ENCODE peak calls at places on chromosome 9, in six cellular contexts. One of them, this sample, is unnamed.

GRCh38 chr9:18611946-18612345 is 138.0 kb downstream of the ADAMTSL1 start:
- DNase-seq in coronary artery: no peak
- DNase-seq in Peyer's patch: no peak
- DNase-seq in heart right ventricle: no peak
- DNase-seq in adrenal gland: no peak
- DNase-seq in A549: no peak
- DNase-seq in this sample: no peak

GRCh38 chr9:71368157-71368556 is 246.7 kb upstream of the TRPM3 start:
- DNase-seq in coronary artery: no peak
- DNase-seq in Peyer's patch: no peak
- DNase-seq in heart right ventricle: no peak
- DNase-seq in adrenal gland: peak
- DNase-seq in A549: no peak
- DNase-seq in this sample: no peak

GRCh38 chr9:90808890-90809685 is 7.5 kb downstream of the SYK start:
- DNase-seq in coronary artery: no peak
- DNase-seq in Peyer's patch: no peak
- DNase-seq in heart right ventricle: no peak
- DNase-seq in adrenal gland: peak
- DNase-seq in A549: no peak
- DNase-seq in this sample: no peak

GRCh38 chr9:85729882-85730281 is 11.9 kb downstream of the AGTPBP1 start:
- DNase-seq in coronary artery: no peak
- DNase-seq in Peyer's patch: no peak
- DNase-seq in heart right ventricle: no peak
- DNase-seq in adrenal gland: no peak
- DNase-seq in A549: no peak
- DNase-seq in this sample: no peak

GRCh38 chr9:123003467-123003866 is 30.0 kb upstream of the GPR21 start:
- DNase-seq in coronary artery: no peak
- DNase-seq in Peyer's patch: no peak
- DNase-seq in heart right ventricle: no peak
- DNase-seq in adrenal gland: no peak
- DNase-seq in A549: no peak
- DNase-seq in this sample: no peak

GRCh38 chr9:72753261-72753893 is 199.5 kb downstream of the ALDH1A1 start:
- DNase-seq in coronary artery: no peak
- DNase-seq in Peyer's patch: peak
- DNase-seq in heart right ventricle: no peak
- DNase-seq in adrenal gland: no peak
- DNase-seq in A549: peak
- DNase-seq in this sample: no peak

GRCh38 chr9:89891221-89892052 is 286.6 kb downstream of the GADD45G start:
- DNase-seq in coronary artery: no peak
- DNase-seq in Peyer's patch: no peak
- DNase-seq in heart right ventricle: peak
- DNase-seq in adrenal gland: peak
- DNase-seq in A549: no peak
- DNase-seq in this sample: peak

GRCh38 chr9:76423216-76424177 is 29.3 kb upstream of the RFK start:
- DNase-seq in coronary artery: no peak
- DNase-seq in Peyer's patch: no peak
- DNase-seq in heart right ventricle: no peak
- DNase-seq in adrenal gland: peak
- DNase-seq in A549: no peak
- DNase-seq in this sample: no peak

GRCh38 chr9:137445930-137446431 is 4.8 kb upstream of the ENTPD8 start:
- DNase-seq in coronary artery: no peak
- DNase-seq in Peyer's patch: no peak
- DNase-seq in heart right ventricle: no peak
- DNase-seq in adrenal gland: no peak
- DNase-seq in A549: no peak
- DNase-seq in this sample: no peak

GRCh38 chr9:76704601-76705204 is 59.5 kb upstream of the PCA3 start:
- DNase-seq in coronary artery: no peak
- DNase-seq in Peyer's patch: no peak
- DNase-seq in heart right ventricle: peak
- DNase-seq in adrenal gland: peak
- DNase-seq in A549: peak
- DNase-seq in this sample: no peak

GRCh38 chr9:16133032-16133431 is 580.2 kb downstream of the CCDC171 start:
- DNase-seq in coronary artery: no peak
- DNase-seq in Peyer's patch: no peak
- DNase-seq in heart right ventricle: no peak
- DNase-seq in adrenal gland: no peak
- DNase-seq in A549: no peak
- DNase-seq in this sample: no peak

GRCh38 chr9:89943309-89943708 is 338.5 kb downstream of the GADD45G start:
- DNase-seq in coronary artery: no peak
- DNase-seq in Peyer's patch: no peak
- DNase-seq in heart right ventricle: no peak
- DNase-seq in adrenal gland: no peak
- DNase-seq in A549: no peak
- DNase-seq in this sample: no peak

GRCh38 chr9:101625871-101626270 is 31.1 kb upstream of the PPP3R2 start:
- DNase-seq in coronary artery: no peak
- DNase-seq in Peyer's patch: no peak
- DNase-seq in heart right ventricle: no peak
- DNase-seq in adrenal gland: no peak
- DNase-seq in A549: no peak
- DNase-seq in this sample: no peak

GRCh38 chr9:82495884-82496777 is 507.6 kb downstream of the SPATA31D1 start:
- DNase-seq in coronary artery: no peak
- DNase-seq in Peyer's patch: no peak
- DNase-seq in heart right ventricle: peak
- DNase-seq in adrenal gland: no peak
- DNase-seq in A549: no peak
- DNase-seq in this sample: no peak

GRCh38 chr9:34498511-34498910 is 24.3 kb downstream of the ENHO start:
- DNase-seq in coronary artery: no peak
- DNase-seq in Peyer's patch: no peak
- DNase-seq in heart right ventricle: no peak
- DNase-seq in adrenal gland: no peak
- DNase-seq in A549: no peak
- DNase-seq in this sample: no peak

GRCh38 chr9:28004900-28005299 is 431.6 kb upstream of the C9orf72 start:
- DNase-seq in coronary artery: no peak
- DNase-seq in Peyer's patch: no peak
- DNase-seq in heart right ventricle: no peak
- DNase-seq in adrenal gland: no peak
- DNase-seq in A549: no peak
- DNase-seq in this sample: no peak

GRCh38 chr9:23615569-23615968 is 210.5 kb downstream of the ELAVL2 start:
- DNase-seq in coronary artery: no peak
- DNase-seq in Peyer's patch: no peak
- DNase-seq in heart right ventricle: no peak
- DNase-seq in adrenal gland: no peak
- DNase-seq in A549: no peak
- DNase-seq in this sample: no peak

GRCh38 chr9:137647096-137647709 is 28.4 kb downstream of the EHMT1 start:
- DNase-seq in coronary artery: no peak
- DNase-seq in Peyer's patch: no peak
- DNase-seq in heart right ventricle: no peak
- DNase-seq in adrenal gland: no peak
- DNase-seq in A549: no peak
- DNase-seq in this sample: no peak

GRCh38 chr9:135008416-135008815 is 79.1 kb upstream of the OLFM1 start:
- DNase-seq in coronary artery: no peak
- DNase-seq in Peyer's patch: peak
- DNase-seq in heart right ventricle: no peak
- DNase-seq in adrenal gland: no peak
- DNase-seq in A549: no peak
- DNase-seq in this sample: no peak

GRCh38 chr9:111572945-111573604 is 26.4 kb downstream of the PTGR1 start:
- DNase-seq in coronary artery: no peak
- DNase-seq in Peyer's patch: no peak
- DNase-seq in heart right ventricle: peak
- DNase-seq in adrenal gland: peak
- DNase-seq in A549: no peak
- DNase-seq in this sample: no peak

GRCh38 chr9:92483896-92484545 is 1.7 kb upstream of the ASPN start:
- DNase-seq in coronary artery: no peak
- DNase-seq in Peyer's patch: no peak
- DNase-seq in heart right ventricle: no peak
- DNase-seq in adrenal gland: no peak
- DNase-seq in A549: no peak
- DNase-seq in this sample: no peak

GRCh38 chr9:6184749-6185645 is 30.6 kb upstream of the IL33 start:
- DNase-seq in coronary artery: no peak
- DNase-seq in Peyer's patch: no peak
- DNase-seq in heart right ventricle: peak
- DNase-seq in adrenal gland: peak
- DNase-seq in A549: no peak
- DNase-seq in this sample: no peak

GRCh38 chr9:124309665-124310064 is 51.9 kb downstream of the NEK6 start:
- DNase-seq in coronary artery: no peak
- DNase-seq in Peyer's patch: no peak
- DNase-seq in heart right ventricle: no peak
- DNase-seq in adrenal gland: peak
- DNase-seq in A549: peak
- DNase-seq in this sample: no peak

DNA sequence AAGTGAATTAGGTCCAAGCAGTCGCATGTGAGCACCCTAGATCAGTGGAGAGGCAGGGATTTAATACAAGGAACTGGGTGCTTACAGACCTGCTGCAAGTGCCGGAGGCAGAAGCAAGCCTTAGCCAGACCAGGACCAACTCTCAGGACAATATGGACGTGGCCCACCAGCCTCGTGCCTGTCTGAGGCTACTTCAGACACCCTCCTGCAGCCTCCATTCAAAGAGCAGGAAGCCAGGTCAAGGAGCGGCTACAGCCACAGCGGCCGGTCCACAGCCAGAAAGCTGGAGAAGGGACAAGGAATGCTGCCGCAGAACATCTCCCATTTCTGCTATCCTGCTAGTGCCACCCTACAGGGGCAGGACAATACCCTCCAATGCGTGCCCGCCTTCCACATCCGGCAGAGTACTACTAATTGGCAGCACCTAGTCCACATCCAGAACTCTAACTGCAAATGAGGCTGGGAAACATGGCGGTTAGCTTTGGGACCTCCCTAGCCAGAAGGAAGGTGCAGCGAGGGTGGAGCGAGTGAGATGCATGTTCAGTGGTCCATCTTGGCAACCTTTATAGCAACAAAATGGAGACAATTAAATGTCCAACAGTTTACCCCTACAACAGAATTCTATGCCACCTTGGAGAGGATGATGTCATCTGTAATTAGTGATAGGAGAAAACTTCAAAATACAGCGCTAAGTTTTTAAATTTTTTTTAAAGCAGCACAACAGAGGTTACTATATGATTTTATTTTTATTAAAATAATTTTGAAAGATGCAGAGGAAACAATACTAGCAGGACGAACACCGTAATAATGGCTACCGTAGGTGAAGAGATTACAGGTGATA is 1.0 kb upstream of the ALDH1B1 start:
- DNase-seq in coronary artery: no peak
- DNase-seq in Peyer's patch: no peak
- DNase-seq in heart right ventricle: no peak
- DNase-seq in adrenal gland: no peak
- DNase-seq in A549: no peak
- DNase-seq in this sample: no peak
- H3K27ac ChIP-seq in coronary artery: peak
- H3K27ac ChIP-seq in Peyer's patch: peak
- H3K27ac ChIP-seq in heart right ventricle: no peak
- H3K27ac ChIP-seq in adrenal gland: no peak
- H3K27ac ChIP-seq in A549: no peak
- H3K27ac ChIP-seq in this sample: peak

DNA sequence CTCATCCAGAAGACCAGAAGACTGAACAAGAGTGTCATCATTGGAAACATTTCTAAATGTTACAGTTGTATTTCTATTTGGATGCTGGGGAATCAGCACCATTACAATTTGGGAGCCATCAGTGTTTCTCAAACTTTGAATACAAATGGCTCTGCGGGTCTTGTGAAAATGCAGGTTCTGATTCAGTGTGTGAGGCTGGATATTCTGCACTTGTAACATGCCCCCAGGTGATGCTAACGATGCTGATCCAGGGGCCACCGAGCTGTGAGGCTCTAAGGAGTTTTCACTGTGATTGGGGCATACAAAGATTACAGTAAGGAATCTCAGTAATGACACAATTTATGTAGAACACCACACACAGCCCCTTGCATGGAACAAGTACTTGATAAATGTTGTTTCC is 167.7 kb downstream of the ACTL7B start:
- DNase-seq in coronary artery: no peak
- DNase-seq in Peyer's patch: no peak
- DNase-seq in heart right ventricle: no peak
- DNase-seq in adrenal gland: no peak
- DNase-seq in A549: no peak
- DNase-seq in this sample: peak
- H3K4me3 ChIP-seq in coronary artery: no peak
- H3K4me3 ChIP-seq in Peyer's patch: no peak
- H3K4me3 ChIP-seq in heart right ventricle: no peak
- H3K4me3 ChIP-seq in adrenal gland: no peak
- H3K4me3 ChIP-seq in A549: no peak
- H3K4me3 ChIP-seq in this sample: no peak

GRCh38 chr9:37827483-37828165 is 27.0 kb downstream of the DCAF10 start:
- DNase-seq in coronary artery: no peak
- DNase-seq in Peyer's patch: no peak
- DNase-seq in heart right ventricle: no peak
- DNase-seq in adrenal gland: no peak
- DNase-seq in A549: no peak
- DNase-seq in this sample: no peak
- H3K27ac ChIP-seq in coronary artery: no peak
- H3K27ac ChIP-seq in Peyer's patch: no peak
- H3K27ac ChIP-seq in heart right ventricle: no peak
- H3K27ac ChIP-seq in adrenal gland: no peak
- H3K27ac ChIP-seq in A549: no peak
- H3K27ac ChIP-seq in this sample: no peak

GRCh38 chr9:120697448-120697847 is 16.8 kb downstream of the MEGF9 start:
- DNase-seq in coronary artery: no peak
- DNase-seq in Peyer's patch: no peak
- DNase-seq in heart right ventricle: no peak
- DNase-seq in adrenal gland: no peak
- DNase-seq in A549: no peak
- DNase-seq in this sample: no peak

GRCh38 chr9:120693609-120694008 is 20.7 kb downstream of the MEGF9 start:
- DNase-seq in coronary artery: no peak
- DNase-seq in Peyer's patch: no peak
- DNase-seq in heart right ventricle: no peak
- DNase-seq in adrenal gland: no peak
- DNase-seq in A549: peak
- DNase-seq in this sample: no peak

GRCh38 chr9:120696551-120697230 is 17.6 kb downstream of the MEGF9 start:
- DNase-seq in coronary artery: no peak
- DNase-seq in Peyer's patch: no peak
- DNase-seq in heart right ventricle: no peak
- DNase-seq in adrenal gland: no peak
- DNase-seq in A549: no peak
- DNase-seq in this sample: no peak

GRCh38 chr9:120692901-120693573 is 21.2 kb downstream of the MEGF9 start:
- DNase-seq in coronary artery: no peak
- DNase-seq in Peyer's patch: no peak
- DNase-seq in heart right ventricle: no peak
- DNase-seq in adrenal gland: no peak
- DNase-seq in A549: no peak
- DNase-seq in this sample: no peak

DNA sequence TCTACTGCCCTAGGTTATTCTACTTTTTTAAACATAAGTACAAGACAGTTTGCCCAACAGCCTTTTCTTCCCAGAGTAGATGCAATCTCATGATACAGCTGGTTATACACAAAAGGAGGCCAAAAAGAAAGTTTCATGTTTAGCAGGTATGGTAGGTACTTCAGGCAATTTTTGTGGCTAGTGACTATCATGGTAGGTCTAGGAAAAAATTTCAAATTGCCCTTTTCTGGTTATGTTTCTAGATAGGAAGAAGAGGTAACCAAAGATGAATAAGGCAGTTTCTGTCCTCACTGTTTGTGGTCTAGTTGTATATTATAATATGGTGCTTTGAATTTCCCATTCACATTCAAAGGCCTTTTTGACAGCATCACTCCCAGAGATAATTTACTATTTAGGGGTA is 19.7 kb downstream of the MEGF9 start:
- DNase-seq in coronary artery: no peak
- DNase-seq in Peyer's patch: no peak
- DNase-seq in heart right ventricle: no peak
- DNase-seq in adrenal gland: no peak
- DNase-seq in A549: no peak
- DNase-seq in this sample: no peak
- H3K4me3 ChIP-seq in coronary artery: no peak
- H3K4me3 ChIP-seq in Peyer's patch: no peak
- H3K4me3 ChIP-seq in heart right ventricle: no peak
- H3K4me3 ChIP-seq in adrenal gland: no peak
- H3K4me3 ChIP-seq in A549: no peak
- H3K4me3 ChIP-seq in this sample: no peak

This sample was measured in esophagus muscularis mucosa.